ENCODE peak calls at places on chromosome 2, in ten cellular contexts. O is testis; S is posterior vena cava; V is NCI-H1436; Y is LoVo; Z is left colon; H is stimulated activated effector memory CD8-positive, alpha-beta T cell treated with anti-CD3 and anti-CD28 coated beads, Interleukin-12 subunit alpha, Interleukin-12 subunit beta, amount 100 ng/mL, for 72 hours; J is RPMI7951; D is activated T-cell treated with anti-CD3 and anti-CD28 coated beads, Interleukin-2, amount 50 U/mL, for 4 hours; N is colonic mucosa. G is an unnamed sample.

GRCh38 chr2:10787176-10787968 is 25.2 kb downstream of the PDIA6 start:
- DNase-seq in O (no peak), S (no peak), V (no peak), Y (no peak), Z (no peak), H (no peak), J (no peak), D (peak), N (peak), G (no peak)

GRCh38 chr2:20424300-20425290 is 22.3 kb upstream of the RHOB start:
- DNase-seq in O (peak), S (peak), V (no peak), Y (no peak), Z (peak), H (no peak), J (peak), D (no peak), N (peak), G (no peak)

GRCh38 chr2:61889212-61889956 is 928 bp upstream of the CCT4 start:
- DNase-seq in O (peak), S (no peak), V (no peak), Y (peak), Z (peak), H (peak), J (no peak), D (no peak), N (peak), G (no peak)

GRCh38 chr2:203625712-203626111 is 80.7 kb upstream of the CD28 start:
- DNase-seq in O (no peak), S (no peak), V (no peak), Y (no peak), Z (no peak), H (no peak), J (no peak), D (no peak), N (no peak), G (no peak)

GRCh38 chr2:172215172-172215935 is 112.7 kb upstream of the DLX2 start:
- DNase-seq in O (peak), S (no peak), V (no peak), Y (no peak), Z (no peak), H (no peak), J (no peak), D (no peak), N (no peak), G (no peak)

GRCh38 chr2:12980817-12981216 is 264.1 kb downstream of the TRIB2 start:
- DNase-seq in O (no peak), S (no peak), V (no peak), Y (no peak), Z (no peak), H (no peak), J (no peak), D (no peak), N (no peak), G (no peak)

GRCh38 chr2:212536385-212537310 is 2.0 kb downstream of the ERBB4 start:
- DNase-seq in O (peak), S (peak), V (no peak), Y (no peak), Z (no peak), H (peak), J (no peak), D (no peak), N (peak), G (no peak)

GRCh38 chr2:127680706-127681287 is 5.5 kb upstream of the LIMS2 start:
- DNase-seq in O (no peak), S (no peak), V (no peak), Y (no peak), Z (no peak), H (no peak), J (no peak), D (no peak), N (no peak), G (no peak)

GRCh38 chr2:120763516-120763915 is 27.8 kb downstream of the GLI2 start:
- DNase-seq in O (no peak), S (peak), V (no peak), Y (peak), Z (peak), H (no peak), J (peak), D (no peak), N (peak), G (no peak)

GRCh38 chr2:230219419-230220331 is at the start of gene SP110:
- DNase-seq in O (peak), S (peak), V (no peak), Y (peak), Z (peak), H (peak), J (peak), D (peak), N (peak), G (peak)

GRCh38 chr2:206937519-206937918 is 1.8 kb upstream of the CPO start:
- DNase-seq in O (no peak), S (no peak), V (no peak), Y (no peak), Z (no peak), H (no peak), J (no peak), D (no peak), N (no peak), G (no peak)

GRCh38 chr2:196925445-196925767 is 1.1 kb downstream of the PGAP1 start:
- DNase-seq in O (no peak), S (no peak), V (no peak), Y (no peak), Z (no peak), H (no peak), J (no peak), D (no peak), N (no peak), G (no peak)

GRCh38 chr2:127175821-127176354 is 44.2 kb downstream of the CYP27C1 start:
- DNase-seq in O (peak), S (peak), V (no peak), Y (no peak), Z (peak), H (no peak), J (peak), D (no peak), N (peak), G (no peak)

GRCh38 chr2:43537137-43537536 is 58.7 kb downstream of the THADA start:
- DNase-seq in O (no peak), S (no peak), V (no peak), Y (no peak), Z (no peak), H (no peak), J (no peak), D (no peak), N (no peak), G (no peak)

GRCh38 chr2:146992466-146992865 is 852.4 kb upstream of the ACVR2A start:
- DNase-seq in O (no peak), S (no peak), V (no peak), Y (no peak), Z (no peak), H (no peak), J (no peak), D (no peak), N (no peak), G (no peak)

GRCh38 chr2:118613742-118614141 is 233.7 kb downstream of the EN1 start:
- DNase-seq in O (no peak), S (no peak), V (no peak), Y (no peak), Z (no peak), H (no peak), J (no peak), D (no peak), N (no peak), G (no peak)

GRCh38 chr2:113762377-113763118 is 6.1 kb upstream of the SLC35F5 start:
- DNase-seq in O (no peak), S (no peak), V (no peak), Y (no peak), Z (no peak), H (no peak), J (peak), D (no peak), N (no peak), G (no peak)

GRCh38 chr2:178404380-178404767 is 46.6 kb downstream of the PRKRA start:
- DNase-seq in O (no peak), S (no peak), V (no peak), Y (no peak), Z (peak), H (peak), J (peak), D (no peak), N (peak), G (no peak)

GRCh38 chr2:136118819-136119716 is 1.1 kb upstream of the CXCR4 start:
- DNase-seq in O (peak), S (peak), V (peak), Y (no peak), Z (peak), H (peak), J (no peak), D (peak), N (peak), G (peak)

GRCh38 chr2:161415041-161415440 is 1.1 kb upstream of the TBR1 start:
- DNase-seq in O (no peak), S (no peak), V (no peak), Y (no peak), Z (no peak), H (peak), J (no peak), D (no peak), N (peak), G (no peak)

GRCh38 chr2:127100261-127101047 is 6.5 kb downstream of the BIN1 start:
- DNase-seq in O (no peak), S (no peak), V (no peak), Y (peak), Z (peak), H (no peak), J (peak), D (no peak), N (peak), G (no peak)

GRCh38 chr2:157751462-157752058 is 122.9 kb upstream of the ACVR1C start:
- DNase-seq in O (no peak), S (peak), V (no peak), Y (no peak), Z (no peak), H (no peak), J (peak), D (peak), N (no peak), G (no peak)

GRCh38 chr2:89833116-89833779 is 1141.8 kb downstream of the RPIA start:
- DNase-seq in O (no peak), S (no peak), V (no peak), Y (no peak), Z (no peak), H (no peak), J (no peak), D (no peak), N (no peak), G (no peak)

GRCh38 chr2:26724004-26724750 is 31.7 kb downstream of the KCNK3 start:
- DNase-seq in O (peak), S (peak), V (no peak), Y (peak), Z (peak), H (no peak), J (peak), D (no peak), N (peak), G (no peak)

GRCh38 chr2:11732587-11732986 is 13.8 kb upstream of the LPIN1 start:
- DNase-seq in O (no peak), S (no peak), V (no peak), Y (no peak), Z (no peak), H (no peak), J (no peak), D (no peak), N (no peak), G (no peak)

GRCh38 chr2:219405451-219405850 is 12.7 kb upstream of the DES start:
- DNase-seq in O (no peak), S (peak), V (no peak), Y (no peak), Z (peak), H (no peak), J (no peak), D (no peak), N (no peak), G (no peak)

GRCh38 chr2:232418466-232419244 is 12.0 kb downstream of the ALPG start:
- DNase-seq in O (no peak), S (peak), V (peak), Y (no peak), Z (no peak), H (no peak), J (peak), D (no peak), N (no peak), G (no peak)

GRCh38 chr2:199344012-199344411 is 113.7 kb downstream of the SATB2 start:
- DNase-seq in O (no peak), S (no peak), V (no peak), Y (no peak), Z (no peak), H (no peak), J (no peak), D (no peak), N (no peak), G (no peak)

GRCh38 chr2:189535433-189535832 is 45.2 kb downstream of the SLC40A1 start:
- DNase-seq in O (no peak), S (no peak), V (no peak), Y (no peak), Z (no peak), H (no peak), J (no peak), D (no peak), N (no peak), G (no peak)

G was measured in central memory CD8-positive, alpha-beta T cell.